ENCODE peak calls at places on chromosome 1, in eight cellular contexts. One of them, this sample, is unnamed.

GRCh38 chr1:113830039-113830438 is 17.8 kb upstream of the RSBN1 start:
- DNase-seq in GM12892: no peak
- DNase-seq in right lobe of liver: no peak
- DNase-seq in prostate gland: no peak
- DNase-seq in heart left ventricle: no peak
- DNase-seq in esophagus squamous epithelium: no peak
- DNase-seq in body of pancreas: no peak
- DNase-seq in sigmoid colon: no peak
- DNase-seq in this sample: no peak

GRCh38 chr1:47675047-47675675 is 237.3 kb downstream of the FOXD2 start:
- DNase-seq in GM12892: no peak
- DNase-seq in right lobe of liver: no peak
- DNase-seq in prostate gland: no peak
- DNase-seq in heart left ventricle: no peak
- DNase-seq in esophagus squamous epithelium: no peak
- DNase-seq in body of pancreas: no peak
- DNase-seq in sigmoid colon: peak
- DNase-seq in this sample: no peak

GRCh38 chr1:18643154-18644012 is 12.7 kb downstream of the PAX7 start:
- DNase-seq in GM12892: no peak
- DNase-seq in right lobe of liver: no peak
- DNase-seq in prostate gland: no peak
- DNase-seq in heart left ventricle: no peak
- DNase-seq in esophagus squamous epithelium: no peak
- DNase-seq in body of pancreas: no peak
- DNase-seq in sigmoid colon: no peak
- DNase-seq in this sample: no peak

GRCh38 chr1:55179177-55179835 is 35.9 kb downstream of the USP24 start:
- DNase-seq in GM12892: no peak
- DNase-seq in right lobe of liver: no peak
- DNase-seq in prostate gland: no peak
- DNase-seq in heart left ventricle: no peak
- DNase-seq in esophagus squamous epithelium: no peak
- DNase-seq in body of pancreas: no peak
- DNase-seq in sigmoid colon: no peak
- DNase-seq in this sample: no peak

GRCh38 chr1:94820918-94821317 is 761 bp downstream of the SLC44A3 start:
- DNase-seq in GM12892: no peak
- DNase-seq in right lobe of liver: no peak
- DNase-seq in prostate gland: no peak
- DNase-seq in heart left ventricle: no peak
- DNase-seq in esophagus squamous epithelium: no peak
- DNase-seq in body of pancreas: no peak
- DNase-seq in sigmoid colon: no peak
- DNase-seq in this sample: no peak

GRCh38 chr1:203448521-203449061 is 27.0 kb upstream of the PRELP start:
- DNase-seq in GM12892: no peak
- DNase-seq in right lobe of liver: no peak
- DNase-seq in prostate gland: no peak
- DNase-seq in heart left ventricle: peak
- DNase-seq in esophagus squamous epithelium: no peak
- DNase-seq in body of pancreas: peak
- DNase-seq in sigmoid colon: peak
- DNase-seq in this sample: peak

GRCh38 chr1:205076245-205076761 is 8.0 kb downstream of the TMEM81 start:
- DNase-seq in GM12892: no peak
- DNase-seq in right lobe of liver: no peak
- DNase-seq in prostate gland: no peak
- DNase-seq in heart left ventricle: no peak
- DNase-seq in esophagus squamous epithelium: no peak
- DNase-seq in body of pancreas: no peak
- DNase-seq in sigmoid colon: no peak
- DNase-seq in this sample: no peak

GRCh38 chr1:218671573-218671972 is 326.4 kb downstream of the TGFB2 start:
- DNase-seq in GM12892: no peak
- DNase-seq in right lobe of liver: no peak
- DNase-seq in prostate gland: no peak
- DNase-seq in heart left ventricle: no peak
- DNase-seq in esophagus squamous epithelium: no peak
- DNase-seq in body of pancreas: no peak
- DNase-seq in sigmoid colon: no peak
- DNase-seq in this sample: no peak

GRCh38 chr1:1630965-1631792 is 794 bp upstream of the MMP23B start:
- DNase-seq in GM12892: peak
- DNase-seq in right lobe of liver: peak
- DNase-seq in prostate gland: no peak
- DNase-seq in heart left ventricle: peak
- DNase-seq in esophagus squamous epithelium: no peak
- DNase-seq in body of pancreas: no peak
- DNase-seq in sigmoid colon: peak
- DNase-seq in this sample: peak

GRCh38 chr1:52145137-52145536 is 3.2 kb downstream of the ZFYVE9 start:
- DNase-seq in GM12892: no peak
- DNase-seq in right lobe of liver: no peak
- DNase-seq in prostate gland: no peak
- DNase-seq in heart left ventricle: no peak
- DNase-seq in esophagus squamous epithelium: no peak
- DNase-seq in body of pancreas: no peak
- DNase-seq in sigmoid colon: no peak
- DNase-seq in this sample: no peak

GRCh38 chr1:52140633-52141512 is 1.0 kb upstream of the ZFYVE9 start:
- DNase-seq in GM12892: no peak
- DNase-seq in right lobe of liver: no peak
- DNase-seq in prostate gland: no peak
- DNase-seq in heart left ventricle: no peak
- DNase-seq in esophagus squamous epithelium: no peak
- DNase-seq in body of pancreas: no peak
- DNase-seq in sigmoid colon: no peak
- DNase-seq in this sample: no peak

GRCh38 chr1:52141513-52142219 is at the start of gene ZFYVE9:
- DNase-seq in GM12892: peak
- DNase-seq in right lobe of liver: peak
- DNase-seq in prostate gland: peak
- DNase-seq in heart left ventricle: peak
- DNase-seq in esophagus squamous epithelium: no peak
- DNase-seq in body of pancreas: peak
- DNase-seq in sigmoid colon: peak
- DNase-seq in this sample: peak

GRCh38 chr1:52139817-52140540 is 1.9 kb upstream of the ZFYVE9 start:
- DNase-seq in GM12892: peak
- DNase-seq in right lobe of liver: no peak
- DNase-seq in prostate gland: no peak
- DNase-seq in heart left ventricle: no peak
- DNase-seq in esophagus squamous epithelium: no peak
- DNase-seq in body of pancreas: peak
- DNase-seq in sigmoid colon: no peak
- DNase-seq in this sample: no peak

DNA sequence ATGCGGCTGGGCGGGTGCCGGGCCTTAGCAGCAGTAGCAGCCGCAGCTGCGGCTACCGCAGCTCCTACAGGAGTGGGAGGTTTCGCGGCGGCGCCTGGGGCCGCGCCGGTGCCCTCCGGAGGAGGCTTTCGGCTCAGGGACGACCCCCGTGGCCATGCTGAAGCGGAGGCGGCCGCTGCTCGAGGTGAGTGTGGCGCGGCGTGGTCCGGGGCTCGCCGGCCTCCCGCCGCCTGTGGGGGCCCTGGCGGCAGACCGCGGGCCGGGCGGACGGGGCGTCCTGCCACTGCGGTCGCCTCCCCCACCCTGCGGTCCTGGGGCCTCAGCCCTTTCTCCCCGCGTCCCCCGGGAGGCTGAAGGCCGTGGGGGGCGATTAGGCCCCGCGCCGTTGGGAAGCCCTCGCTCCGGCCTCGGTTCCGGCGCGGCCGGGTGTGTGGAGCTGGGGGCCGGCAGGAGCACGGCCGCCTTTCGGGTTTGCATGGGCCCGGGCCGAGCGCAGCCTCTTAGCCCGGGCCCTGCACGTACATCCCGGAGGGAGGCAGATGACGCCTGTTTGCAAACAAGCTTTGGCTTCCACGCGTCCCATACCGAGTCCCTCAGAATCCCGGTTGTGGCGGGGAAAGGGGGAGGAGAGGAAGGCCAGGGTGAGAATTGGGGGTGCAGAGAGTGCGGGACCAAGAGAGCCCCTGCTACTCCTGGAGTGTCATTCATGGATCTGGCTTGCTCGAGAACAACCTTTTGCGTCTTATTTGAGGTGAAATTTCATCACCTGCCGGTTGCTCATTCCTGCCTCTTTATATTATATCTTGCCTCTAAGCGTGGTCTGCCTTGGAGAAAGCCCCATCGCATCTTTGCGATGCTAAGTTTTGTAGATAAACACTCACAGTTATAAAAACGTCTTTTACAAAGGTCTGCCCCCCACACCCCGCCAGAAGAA is 598 bp downstream of the ZFYVE9 start:
- DNase-seq in GM12892: peak
- DNase-seq in right lobe of liver: peak
- DNase-seq in prostate gland: peak
- DNase-seq in heart left ventricle: peak
- DNase-seq in esophagus squamous epithelium: no peak
- DNase-seq in body of pancreas: peak
- DNase-seq in sigmoid colon: peak
- DNase-seq in this sample: peak
- TF ChIP-seq POLR2A in GM12892: peak
- TF ChIP-seq POLR2A in right lobe of liver: no peak
- TF ChIP-seq POLR2A in prostate gland: no peak
- TF ChIP-seq POLR2A in heart left ventricle: no peak
- TF ChIP-seq POLR2A in esophagus squamous epithelium: no peak
- TF ChIP-seq POLR2A in body of pancreas: peak
- TF ChIP-seq POLR2A in sigmoid colon: no peak
- TF ChIP-seq POLR2A in this sample: no peak

DNA sequence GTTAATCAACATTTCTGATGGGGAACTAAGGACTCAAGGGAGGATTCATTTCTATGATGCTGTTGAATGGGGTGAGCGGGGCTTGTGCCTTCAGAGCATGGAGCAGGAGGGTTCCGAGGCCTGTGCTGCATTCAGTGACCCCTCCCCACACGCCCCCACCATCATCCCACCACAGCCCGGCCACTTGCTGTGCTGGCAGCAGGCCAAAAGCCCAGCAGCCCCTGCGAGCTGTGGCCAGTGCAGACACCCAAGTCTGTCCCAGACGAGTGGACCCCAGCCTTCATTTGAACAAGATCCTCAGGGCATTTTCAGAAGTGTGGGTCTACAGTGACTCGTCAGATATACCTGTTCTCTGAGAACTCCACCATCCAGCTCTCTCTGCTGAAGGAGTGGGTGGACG is 242.0 kb downstream of the GRIK3 start:
- DNase-seq in GM12892: no peak
- DNase-seq in right lobe of liver: no peak
- DNase-seq in prostate gland: no peak
- DNase-seq in heart left ventricle: no peak
- DNase-seq in esophagus squamous epithelium: no peak
- DNase-seq in body of pancreas: no peak
- DNase-seq in sigmoid colon: no peak
- DNase-seq in this sample: no peak
- TF ChIP-seq POLR2A in GM12892: no peak
- TF ChIP-seq POLR2A in right lobe of liver: no peak
- TF ChIP-seq POLR2A in prostate gland: no peak
- TF ChIP-seq POLR2A in heart left ventricle: no peak
- TF ChIP-seq POLR2A in esophagus squamous epithelium: no peak
- TF ChIP-seq POLR2A in body of pancreas: no peak
- TF ChIP-seq POLR2A in sigmoid colon: no peak
- TF ChIP-seq POLR2A in this sample: no peak

GRCh38 chr1:42932442-42932941 is 26.2 kb downstream of the SLC2A1 start:
- DNase-seq in GM12892: no peak
- DNase-seq in right lobe of liver: no peak
- DNase-seq in prostate gland: no peak
- DNase-seq in heart left ventricle: no peak
- DNase-seq in esophagus squamous epithelium: no peak
- DNase-seq in body of pancreas: no peak
- DNase-seq in sigmoid colon: no peak
- DNase-seq in this sample: no peak

GRCh38 chr1:42933060-42933586 is 25.5 kb downstream of the SLC2A1 start:
- DNase-seq in GM12892: no peak
- DNase-seq in right lobe of liver: no peak
- DNase-seq in prostate gland: no peak
- DNase-seq in heart left ventricle: no peak
- DNase-seq in esophagus squamous epithelium: no peak
- DNase-seq in body of pancreas: no peak
- DNase-seq in sigmoid colon: no peak
- DNase-seq in this sample: no peak

GRCh38 chr1:42930178-42931107 is 28.2 kb downstream of the SLC2A1 start:
- DNase-seq in GM12892: no peak
- DNase-seq in right lobe of liver: no peak
- DNase-seq in prostate gland: no peak
- DNase-seq in heart left ventricle: no peak
- DNase-seq in esophagus squamous epithelium: no peak
- DNase-seq in body of pancreas: no peak
- DNase-seq in sigmoid colon: no peak
- DNase-seq in this sample: no peak

GRCh38 chr1:42931108-42931539 is 27.5 kb downstream of the SLC2A1 start:
- DNase-seq in GM12892: peak
- DNase-seq in right lobe of liver: no peak
- DNase-seq in prostate gland: no peak
- DNase-seq in heart left ventricle: no peak
- DNase-seq in esophagus squamous epithelium: no peak
- DNase-seq in body of pancreas: peak
- DNase-seq in sigmoid colon: no peak
- DNase-seq in this sample: no peak

GRCh38 chr1:42931911-42932422 is 26.7 kb downstream of the SLC2A1 start:
- DNase-seq in GM12892: peak
- DNase-seq in right lobe of liver: peak
- DNase-seq in prostate gland: peak
- DNase-seq in heart left ventricle: peak
- DNase-seq in esophagus squamous epithelium: peak
- DNase-seq in body of pancreas: peak
- DNase-seq in sigmoid colon: peak
- DNase-seq in this sample: no peak
- TF ChIP-seq POLR2A in GM12892: no peak
- TF ChIP-seq POLR2A in right lobe of liver: no peak
- TF ChIP-seq POLR2A in prostate gland: peak
- TF ChIP-seq POLR2A in heart left ventricle: no peak
- TF ChIP-seq POLR2A in esophagus squamous epithelium: no peak
- TF ChIP-seq POLR2A in body of pancreas: peak
- TF ChIP-seq POLR2A in sigmoid colon: no peak
- TF ChIP-seq POLR2A in this sample: no peak

GRCh38 chr1:161505892-161506173 is 576 bp downstream of the FCGR2A start:
- DNase-seq in GM12892: no peak
- DNase-seq in right lobe of liver: no peak
- DNase-seq in prostate gland: no peak
- DNase-seq in heart left ventricle: no peak
- DNase-seq in esophagus squamous epithelium: no peak
- DNase-seq in body of pancreas: no peak
- DNase-seq in sigmoid colon: no peak
- DNase-seq in this sample: no peak

GRCh38 chr1:161502641-161503393 is 2.4 kb upstream of the FCGR2A start:
- DNase-seq in GM12892: no peak
- DNase-seq in right lobe of liver: no peak
- DNase-seq in prostate gland: no peak
- DNase-seq in heart left ventricle: no peak
- DNase-seq in esophagus squamous epithelium: no peak
- DNase-seq in body of pancreas: no peak
- DNase-seq in sigmoid colon: no peak
- DNase-seq in this sample: no peak

GRCh38 chr1:161510477-161510876 is 5.2 kb downstream of the FCGR2A start:
- DNase-seq in GM12892: no peak
- DNase-seq in right lobe of liver: no peak
- DNase-seq in prostate gland: no peak
- DNase-seq in heart left ventricle: no peak
- DNase-seq in esophagus squamous epithelium: no peak
- DNase-seq in body of pancreas: no peak
- DNase-seq in sigmoid colon: no peak
- DNase-seq in this sample: no peak

GRCh38 chr1:161503394-161503748 is 1.9 kb upstream of the FCGR2A start:
- DNase-seq in GM12892: no peak
- DNase-seq in right lobe of liver: no peak
- DNase-seq in prostate gland: no peak
- DNase-seq in heart left ventricle: no peak
- DNase-seq in esophagus squamous epithelium: no peak
- DNase-seq in body of pancreas: no peak
- DNase-seq in sigmoid colon: no peak
- DNase-seq in this sample: no peak

GRCh38 chr1:161506336-161507223 is 1.3 kb downstream of the FCGR2A start:
- DNase-seq in GM12892: no peak
- DNase-seq in right lobe of liver: peak
- DNase-seq in prostate gland: no peak
- DNase-seq in heart left ventricle: peak
- DNase-seq in esophagus squamous epithelium: no peak
- DNase-seq in body of pancreas: peak
- DNase-seq in sigmoid colon: no peak
- DNase-seq in this sample: no peak
- TF ChIP-seq POLR2A in GM12892: no peak
- TF ChIP-seq POLR2A in right lobe of liver: no peak
- TF ChIP-seq POLR2A in prostate gland: no peak
- TF ChIP-seq POLR2A in heart left ventricle: no peak
- TF ChIP-seq POLR2A in esophagus squamous epithelium: no peak
- TF ChIP-seq POLR2A in body of pancreas: no peak
- TF ChIP-seq POLR2A in sigmoid colon: no peak
- TF ChIP-seq POLR2A in this sample: no peak